ENCODE peak calls at places on chromosome 6, in ten cellular contexts. One of them, this sample, is unnamed.

GRCh38 chr6:35091353-35092083 is 49.6 kb downstream of the TCP11 start:
- DNase-seq in BJ: no peak
- DNase-seq in Peyer's patch: no peak
- DNase-seq in AG04450: no peak
- DNase-seq in OCI-LY7: no peak
- DNase-seq in suprapubic skin: peak
- DNase-seq in dorsolateral prefrontal cortex: no peak
- DNase-seq in transverse colon: no peak
- DNase-seq in heart right ventricle: no peak
- DNase-seq in PC-3: no peak
- DNase-seq in this sample: no peak

GRCh38 chr6:35487653-35488516 is 9.0 kb downstream of the TEAD3 start:
- DNase-seq in transverse colon: peak
- DNase-seq in dorsolateral prefrontal cortex: no peak
- DNase-seq in Peyer's patch: no peak
- DNase-seq in suprapubic skin: no peak
- DNase-seq in OCI-LY7: no peak
- DNase-seq in AG04450: no peak
- DNase-seq in BJ: no peak
- DNase-seq in heart right ventricle: no peak
- DNase-seq in PC-3: peak
- DNase-seq in this sample: no peak

GRCh38 chr6:82870582-82871172 is 195.0 kb downstream of the UBE3D start:
- DNase-seq in transverse colon: no peak
- DNase-seq in PC-3: peak
- DNase-seq in heart right ventricle: no peak
- DNase-seq in BJ: no peak
- DNase-seq in Peyer's patch: no peak
- DNase-seq in suprapubic skin: no peak
- DNase-seq in dorsolateral prefrontal cortex: no peak
- DNase-seq in OCI-LY7: no peak
- DNase-seq in AG04450: no peak
- DNase-seq in this sample: no peak

GRCh38 chr6:133447924-133448323 is 206.8 kb downstream of the EYA4 start:
- DNase-seq in suprapubic skin: no peak
- DNase-seq in dorsolateral prefrontal cortex: no peak
- DNase-seq in heart right ventricle: no peak
- DNase-seq in BJ: no peak
- DNase-seq in AG04450: peak
- DNase-seq in transverse colon: no peak
- DNase-seq in OCI-LY7: no peak
- DNase-seq in Peyer's patch: no peak
- DNase-seq in PC-3: no peak
- DNase-seq in this sample: no peak

GRCh38 chr6:139515511-139515910 is 141.1 kb upstream of the CITED2 start:
- DNase-seq in dorsolateral prefrontal cortex: no peak
- DNase-seq in transverse colon: no peak
- DNase-seq in OCI-LY7: no peak
- DNase-seq in Peyer's patch: no peak
- DNase-seq in AG04450: no peak
- DNase-seq in suprapubic skin: no peak
- DNase-seq in BJ: no peak
- DNase-seq in heart right ventricle: no peak
- DNase-seq in PC-3: no peak
- DNase-seq in this sample: no peak

GRCh38 chr6:134642217-134642616 is 307.7 kb downstream of the ALDH8A1 start:
- DNase-seq in AG04450: peak
- DNase-seq in transverse colon: no peak
- DNase-seq in heart right ventricle: no peak
- DNase-seq in suprapubic skin: no peak
- DNase-seq in OCI-LY7: no peak
- DNase-seq in Peyer's patch: no peak
- DNase-seq in BJ: peak
- DNase-seq in dorsolateral prefrontal cortex: no peak
- DNase-seq in PC-3: no peak
- DNase-seq in this sample: no peak

GRCh38 chr6:11812439-11812838 is 33.8 kb upstream of the ADTRP start:
- DNase-seq in suprapubic skin: no peak
- DNase-seq in dorsolateral prefrontal cortex: no peak
- DNase-seq in AG04450: no peak
- DNase-seq in OCI-LY7: no peak
- DNase-seq in PC-3: no peak
- DNase-seq in transverse colon: no peak
- DNase-seq in BJ: no peak
- DNase-seq in heart right ventricle: no peak
- DNase-seq in Peyer's patch: no peak
- DNase-seq in this sample: no peak

GRCh38 chr6:90811596-90812226 is 224.8 kb upstream of the MAP3K7 start:
- DNase-seq in BJ: no peak
- DNase-seq in transverse colon: no peak
- DNase-seq in AG04450: no peak
- DNase-seq in PC-3: no peak
- DNase-seq in dorsolateral prefrontal cortex: no peak
- DNase-seq in OCI-LY7: no peak
- DNase-seq in suprapubic skin: no peak
- DNase-seq in Peyer's patch: no peak
- DNase-seq in heart right ventricle: no peak
- DNase-seq in this sample: no peak

GRCh38 chr6:143614270-143614669 is 63.5 kb upstream of the PHACTR2 start:
- DNase-seq in transverse colon: no peak
- DNase-seq in AG04450: no peak
- DNase-seq in heart right ventricle: no peak
- DNase-seq in Peyer's patch: no peak
- DNase-seq in OCI-LY7: no peak
- DNase-seq in suprapubic skin: no peak
- DNase-seq in PC-3: no peak
- DNase-seq in dorsolateral prefrontal cortex: no peak
- DNase-seq in BJ: no peak
- DNase-seq in this sample: no peak

GRCh38 chr6:41625442-41625841 is 12.8 kb upstream of the MDFI start:
- DNase-seq in Peyer's patch: no peak
- DNase-seq in dorsolateral prefrontal cortex: no peak
- DNase-seq in BJ: no peak
- DNase-seq in suprapubic skin: no peak
- DNase-seq in PC-3: no peak
- DNase-seq in heart right ventricle: peak
- DNase-seq in AG04450: no peak
- DNase-seq in transverse colon: peak
- DNase-seq in OCI-LY7: peak
- DNase-seq in this sample: no peak

GRCh38 chr6:17656644-17657043 is 50.1 kb downstream of the NUP153 start:
- DNase-seq in BJ: no peak
- DNase-seq in dorsolateral prefrontal cortex: no peak
- DNase-seq in Peyer's patch: no peak
- DNase-seq in suprapubic skin: no peak
- DNase-seq in transverse colon: no peak
- DNase-seq in PC-3: no peak
- DNase-seq in heart right ventricle: no peak
- DNase-seq in AG04450: no peak
- DNase-seq in OCI-LY7: no peak
- DNase-seq in this sample: no peak

DNA sequence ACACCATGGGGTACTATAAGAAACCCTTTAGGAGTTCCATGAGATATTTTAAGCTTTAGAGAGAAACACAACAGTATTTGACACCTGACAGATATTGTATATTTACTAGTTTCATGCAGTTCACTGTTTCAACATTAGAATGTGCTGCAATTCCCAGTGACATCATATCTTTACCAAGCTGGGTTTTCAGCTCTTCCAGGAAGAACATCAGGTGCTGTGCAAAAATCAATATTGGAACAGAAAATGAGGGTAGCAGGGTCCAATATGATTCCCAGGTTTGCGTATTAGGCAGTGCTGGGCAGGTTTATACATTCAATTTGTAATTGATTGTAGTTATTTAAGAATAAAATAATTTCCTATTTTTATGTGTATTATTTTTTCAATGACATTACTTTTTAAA is 500.0 kb upstream of the EPHA7 start:
- DNase-seq in heart right ventricle: no peak
- DNase-seq in Peyer's patch: no peak
- DNase-seq in PC-3: no peak
- DNase-seq in OCI-LY7: no peak
- DNase-seq in dorsolateral prefrontal cortex: no peak
- DNase-seq in BJ: no peak
- DNase-seq in transverse colon: no peak
- DNase-seq in AG04450: no peak
- DNase-seq in suprapubic skin: no peak
- DNase-seq in this sample: no peak
- H3K4me3 ChIP-seq in heart right ventricle: no peak
- H3K4me3 ChIP-seq in Peyer's patch: no peak
- H3K4me3 ChIP-seq in PC-3: no peak
- H3K4me3 ChIP-seq in OCI-LY7: no peak
- H3K4me3 ChIP-seq in dorsolateral prefrontal cortex: no peak
- H3K4me3 ChIP-seq in BJ: no peak
- H3K4me3 ChIP-seq in transverse colon: no peak
- H3K4me3 ChIP-seq in AG04450: no peak
- H3K4me3 ChIP-seq in suprapubic skin: no peak
- H3K4me3 ChIP-seq in this sample: no peak

DNA sequence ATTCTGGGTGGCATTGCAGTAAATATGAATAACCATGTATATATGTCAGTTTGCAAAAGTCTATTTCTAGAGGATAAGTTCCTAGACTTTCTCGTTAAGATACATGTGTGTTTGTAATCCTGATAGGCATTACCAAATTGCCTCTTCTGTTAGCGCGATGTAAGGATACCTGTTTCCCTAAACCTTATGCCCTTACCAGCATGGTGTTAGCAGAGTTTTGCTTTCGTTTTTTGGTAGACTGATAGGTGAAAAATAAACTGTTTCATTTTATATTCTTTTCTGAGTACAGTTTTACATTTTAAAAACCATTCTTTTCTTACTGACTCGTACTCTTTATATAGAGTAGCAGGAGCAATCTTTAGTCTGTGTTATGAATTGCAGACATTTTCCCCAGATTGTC is 32.3 kb downstream of the SNX9 start:
- DNase-seq in dorsolateral prefrontal cortex: no peak
- DNase-seq in OCI-LY7: no peak
- DNase-seq in Peyer's patch: no peak
- DNase-seq in PC-3: no peak
- DNase-seq in suprapubic skin: no peak
- DNase-seq in heart right ventricle: no peak
- DNase-seq in AG04450: no peak
- DNase-seq in transverse colon: no peak
- DNase-seq in BJ: no peak
- DNase-seq in this sample: no peak
- H3K4me3 ChIP-seq in dorsolateral prefrontal cortex: no peak
- H3K4me3 ChIP-seq in OCI-LY7: no peak
- H3K4me3 ChIP-seq in Peyer's patch: no peak
- H3K4me3 ChIP-seq in PC-3: no peak
- H3K4me3 ChIP-seq in suprapubic skin: no peak
- H3K4me3 ChIP-seq in heart right ventricle: no peak
- H3K4me3 ChIP-seq in AG04450: no peak
- H3K4me3 ChIP-seq in transverse colon: no peak
- H3K4me3 ChIP-seq in BJ: no peak
- H3K4me3 ChIP-seq in this sample: no peak

GRCh38 chr6:158807515-158808441 is 11.4 kb downstream of the EZR start:
- DNase-seq in Peyer's patch: peak
- DNase-seq in BJ: no peak
- DNase-seq in transverse colon: no peak
- DNase-seq in dorsolateral prefrontal cortex: no peak
- DNase-seq in PC-3: no peak
- DNase-seq in heart right ventricle: no peak
- DNase-seq in AG04450: no peak
- DNase-seq in OCI-LY7: no peak
- DNase-seq in suprapubic skin: no peak
- DNase-seq in this sample: no peak
- H3K4me3 ChIP-seq in Peyer's patch: peak
- H3K4me3 ChIP-seq in BJ: no peak
- H3K4me3 ChIP-seq in transverse colon: no peak
- H3K4me3 ChIP-seq in dorsolateral prefrontal cortex: no peak
- H3K4me3 ChIP-seq in PC-3: no peak
- H3K4me3 ChIP-seq in heart right ventricle: no peak
- H3K4me3 ChIP-seq in AG04450: no peak
- H3K4me3 ChIP-seq in OCI-LY7: peak
- H3K4me3 ChIP-seq in suprapubic skin: no peak
- H3K4me3 ChIP-seq in this sample: no peak

GRCh38 chr6:166168616-166169548 is 1.2 kb upstream of the TBXT start:
- DNase-seq in heart right ventricle: no peak
- DNase-seq in PC-3: no peak
- DNase-seq in Peyer's patch: no peak
- DNase-seq in AG04450: no peak
- DNase-seq in suprapubic skin: no peak
- DNase-seq in transverse colon: no peak
- DNase-seq in dorsolateral prefrontal cortex: no peak
- DNase-seq in BJ: no peak
- DNase-seq in OCI-LY7: no peak
- DNase-seq in this sample: no peak

GRCh38 chr6:166167258-166167731 is 356 bp downstream of the TBXT start:
- DNase-seq in dorsolateral prefrontal cortex: no peak
- DNase-seq in PC-3: no peak
- DNase-seq in suprapubic skin: no peak
- DNase-seq in AG04450: no peak
- DNase-seq in transverse colon: no peak
- DNase-seq in heart right ventricle: no peak
- DNase-seq in OCI-LY7: no peak
- DNase-seq in BJ: no peak
- DNase-seq in Peyer's patch: no peak
- DNase-seq in this sample: no peak

GRCh38 chr6:166172546-166172945 is 4.9 kb upstream of the TBXT start:
- DNase-seq in AG04450: no peak
- DNase-seq in suprapubic skin: no peak
- DNase-seq in PC-3: no peak
- DNase-seq in heart right ventricle: no peak
- DNase-seq in Peyer's patch: no peak
- DNase-seq in transverse colon: no peak
- DNase-seq in BJ: no peak
- DNase-seq in OCI-LY7: no peak
- DNase-seq in dorsolateral prefrontal cortex: no peak
- DNase-seq in this sample: no peak

GRCh38 chr6:166167801-166168615 is at the start of gene TBXT:
- DNase-seq in transverse colon: no peak
- DNase-seq in Peyer's patch: no peak
- DNase-seq in AG04450: no peak
- DNase-seq in OCI-LY7: peak
- DNase-seq in BJ: no peak
- DNase-seq in heart right ventricle: no peak
- DNase-seq in suprapubic skin: no peak
- DNase-seq in dorsolateral prefrontal cortex: no peak
- DNase-seq in PC-3: no peak
- DNase-seq in this sample: no peak

DNA sequence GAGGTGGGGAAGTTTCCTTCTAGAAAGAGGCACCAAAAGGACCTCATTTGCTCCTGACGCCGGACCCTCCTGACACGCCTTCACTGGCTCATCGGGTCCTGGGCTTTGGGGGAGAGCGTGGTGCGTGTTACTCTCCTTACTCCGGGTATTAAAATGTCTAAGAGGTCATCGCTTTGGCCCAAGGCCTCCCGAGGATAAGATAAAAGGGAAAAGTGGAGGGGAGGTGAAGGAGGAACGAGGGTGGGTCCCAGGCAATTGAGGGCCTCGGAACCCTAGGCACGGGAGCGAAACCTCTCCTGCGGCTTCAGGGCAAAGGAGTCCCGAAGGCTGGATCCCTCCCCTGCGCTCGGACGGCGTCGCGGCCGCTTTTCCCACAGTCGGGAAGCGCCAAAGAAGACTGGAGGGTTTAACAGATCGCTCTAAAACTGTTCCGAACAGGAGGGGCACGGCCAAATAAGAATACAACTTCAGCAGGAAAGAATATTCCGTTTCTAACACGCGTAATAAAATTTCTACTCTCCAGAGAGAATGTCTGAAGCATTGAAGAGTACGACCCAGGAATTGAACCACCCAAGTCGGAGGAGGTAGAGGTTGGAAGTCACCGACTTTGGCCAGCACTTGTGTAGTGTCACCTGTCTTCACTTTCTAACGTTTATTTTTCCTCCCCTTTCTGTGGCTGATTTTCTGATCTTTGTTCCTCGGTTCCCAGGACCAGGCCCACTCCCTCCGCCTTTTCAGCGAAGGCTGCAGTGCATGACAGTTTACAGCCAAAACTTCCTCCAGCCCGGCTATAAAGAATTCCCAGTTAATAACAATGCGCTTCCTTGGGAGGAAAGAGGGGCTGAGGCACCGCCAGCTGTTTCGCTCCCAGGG is 2.1 kb upstream of the TBXT start:
- DNase-seq in transverse colon: no peak
- DNase-seq in BJ: no peak
- DNase-seq in OCI-LY7: no peak
- DNase-seq in heart right ventricle: no peak
- DNase-seq in suprapubic skin: no peak
- DNase-seq in PC-3: no peak
- DNase-seq in AG04450: no peak
- DNase-seq in Peyer's patch: no peak
- DNase-seq in dorsolateral prefrontal cortex: no peak
- DNase-seq in this sample: no peak
- H3K4me3 ChIP-seq in transverse colon: no peak
- H3K4me3 ChIP-seq in BJ: no peak
- H3K4me3 ChIP-seq in OCI-LY7: no peak
- H3K4me3 ChIP-seq in heart right ventricle: no peak
- H3K4me3 ChIP-seq in suprapubic skin: no peak
- H3K4me3 ChIP-seq in PC-3: no peak
- H3K4me3 ChIP-seq in AG04450: no peak
- H3K4me3 ChIP-seq in Peyer's patch: no peak
- H3K4me3 ChIP-seq in dorsolateral prefrontal cortex: no peak
- H3K4me3 ChIP-seq in this sample: no peak

This sample was measured in CD8-positive, alpha-beta T cell.